ENCODE peak calls at places on chromosomes 16 and 17, in nine cellular contexts. B, Q, P, Y, T, X, H, K and F are unnamed samples.

GRCh38 chr16:52547001-52547833 is at the start of gene TOX3:
- DNase-seq in K (no peak), Q (peak), P (no peak), H (no peak), B (peak), T (no peak), X (no peak), Y (no peak), F (peak)

GRCh38 chr17:4310349-4311060 is 46.7 kb upstream of the ANKFY1 start:
- DNase-seq in Q (peak), H (peak), X (no peak), P (no peak), Y (no peak), K (peak), T (no peak), B (peak), F (no peak)

GRCh38 chr16:2061023-2061422 is 13.2 kb downstream of the TSC2 start:
- DNase-seq in B (no peak), H (no peak), P (no peak), K (no peak), T (no peak), X (no peak), Q (no peak), Y (no peak), F (no peak)

GRCh38 chr17:72588561-72588960 is 467.7 kb downstream of the SOX9 start:
- DNase-seq in K (no peak), Y (peak), H (no peak), Q (no peak), B (no peak), X (no peak), P (no peak), T (no peak), F (no peak)

GRCh38 chr17:700504-701094 is 14.0 kb downstream of the VPS53 start:
- DNase-seq in Y (peak), K (peak), Q (peak), H (no peak), T (peak), B (no peak), P (no peak), X (peak), F (peak)

GRCh38 chr16:79599837-79600635 is 501 bp downstream of the MAF start:
- DNase-seq in P (peak), Y (no peak), K (no peak), B (peak), T (peak), Q (peak), H (peak), X (peak), F (no peak)

GRCh38 chr17:59753522-59754467 is 46.3 kb downstream of the VMP1 start:
- DNase-seq in Q (peak), B (peak), P (peak), Y (peak), X (peak), H (no peak), T (peak), K (peak), F (peak)

GRCh38 chr16:14202697-14203096 is 131.6 kb downstream of the MRTFB start:
- DNase-seq in K (peak), H (no peak), Q (no peak), B (no peak), X (peak), T (no peak), P (peak), Y (peak), F (no peak)

GRCh38 chr17:39270923-39271322 is 45.2 kb upstream of the STAC2 start:
- DNase-seq in X (peak), H (no peak), Q (no peak), T (no peak), Y (peak), K (peak), B (peak), P (no peak), F (no peak)